ENCODE peak calls at places on chromosomes 12 and 14, in nine cellular contexts. One of them, this sample, is unnamed.

GRCh38 chr12:57031789-57032188 is 15.5 kb upstream of the TAC3 start:
- DNase-seq in Calu3: no peak
- DNase-seq in fibroblast of the aortic adventitia: no peak
- DNase-seq in epithelial cell of esophagus: no peak
- DNase-seq in A549: no peak
- DNase-seq in RWPE1: no peak
- DNase-seq in progenitor cell of endocrine pancreas: no peak
- DNase-seq in HFFc6: no peak
- DNase-seq in cardiac muscle cell: no peak
- DNase-seq in this sample: no peak

GRCh38 chr12:51346581-51346980 is at the start of gene CELA1:
- DNase-seq in Calu3: no peak
- DNase-seq in fibroblast of the aortic adventitia: peak
- DNase-seq in epithelial cell of esophagus: no peak
- DNase-seq in A549: no peak
- DNase-seq in RWPE1: no peak
- DNase-seq in progenitor cell of endocrine pancreas: no peak
- DNase-seq in HFFc6: no peak
- DNase-seq in cardiac muscle cell: no peak
- DNase-seq in this sample: no peak

GRCh38 chr14:24079521-24080141 is 8.3 kb downstream of the CPNE6 start:
- DNase-seq in Calu3: no peak
- DNase-seq in fibroblast of the aortic adventitia: no peak
- DNase-seq in epithelial cell of esophagus: no peak
- DNase-seq in A549: no peak
- DNase-seq in RWPE1: no peak
- DNase-seq in progenitor cell of endocrine pancreas: no peak
- DNase-seq in HFFc6: no peak
- DNase-seq in cardiac muscle cell: no peak
- DNase-seq in this sample: no peak

GRCh38 chr14:60777856-60778578 is 43.5 kb downstream of the MNAT1 start:
- DNase-seq in Calu3: no peak
- DNase-seq in fibroblast of the aortic adventitia: peak
- DNase-seq in epithelial cell of esophagus: peak
- DNase-seq in A549: peak
- DNase-seq in RWPE1: peak
- DNase-seq in progenitor cell of endocrine pancreas: no peak
- DNase-seq in HFFc6: peak
- DNase-seq in cardiac muscle cell: peak
- DNase-seq in this sample: no peak

GRCh38 chr12:27550653-27550975 is 26.6 kb downstream of the PPFIBP1 start:
- DNase-seq in Calu3: no peak
- DNase-seq in fibroblast of the aortic adventitia: no peak
- DNase-seq in epithelial cell of esophagus: peak
- DNase-seq in A549: no peak
- DNase-seq in RWPE1: no peak
- DNase-seq in progenitor cell of endocrine pancreas: no peak
- DNase-seq in HFFc6: no peak
- DNase-seq in cardiac muscle cell: peak
- DNase-seq in this sample: no peak

GRCh38 chr14:74414793-74415437 is 11.1 kb downstream of the SYNDIG1L start:
- DNase-seq in Calu3: no peak
- DNase-seq in fibroblast of the aortic adventitia: no peak
- DNase-seq in epithelial cell of esophagus: no peak
- DNase-seq in A549: no peak
- DNase-seq in RWPE1: no peak
- DNase-seq in progenitor cell of endocrine pancreas: no peak
- DNase-seq in HFFc6: no peak
- DNase-seq in cardiac muscle cell: peak
- DNase-seq in this sample: no peak

GRCh38 chr14:74611672-74612345 is at the start of gene LTBP2:
- DNase-seq in Calu3: peak
- DNase-seq in fibroblast of the aortic adventitia: peak
- DNase-seq in epithelial cell of esophagus: peak
- DNase-seq in A549: no peak
- DNase-seq in RWPE1: no peak
- DNase-seq in progenitor cell of endocrine pancreas: peak
- DNase-seq in HFFc6: no peak
- DNase-seq in cardiac muscle cell: peak
- DNase-seq in this sample: no peak

GRCh38 chr12:75271576-75271975 is 58.5 kb downstream of the CAPS2 start:
- DNase-seq in Calu3: peak
- DNase-seq in fibroblast of the aortic adventitia: no peak
- DNase-seq in epithelial cell of esophagus: peak
- DNase-seq in A549: no peak
- DNase-seq in RWPE1: no peak
- DNase-seq in progenitor cell of endocrine pancreas: no peak
- DNase-seq in HFFc6: no peak
- DNase-seq in cardiac muscle cell: no peak
- DNase-seq in this sample: no peak

GRCh38 chr14:64630778-64631177 is 73.4 kb upstream of the PLEKHG3 start:
- DNase-seq in Calu3: no peak
- DNase-seq in fibroblast of the aortic adventitia: no peak
- DNase-seq in epithelial cell of esophagus: no peak
- DNase-seq in A549: no peak
- DNase-seq in RWPE1: no peak
- DNase-seq in progenitor cell of endocrine pancreas: no peak
- DNase-seq in HFFc6: no peak
- DNase-seq in cardiac muscle cell: no peak
- DNase-seq in this sample: no peak

GRCh38 chr14:100173353-100173752 is 13.9 kb upstream of the DEGS2 start:
- DNase-seq in Calu3: no peak
- DNase-seq in fibroblast of the aortic adventitia: no peak
- DNase-seq in epithelial cell of esophagus: no peak
- DNase-seq in A549: no peak
- DNase-seq in RWPE1: no peak
- DNase-seq in progenitor cell of endocrine pancreas: no peak
- DNase-seq in HFFc6: no peak
- DNase-seq in cardiac muscle cell: no peak
- DNase-seq in this sample: no peak
- TF ChIP-seq CTCF in Calu3: no peak
- TF ChIP-seq CTCF in fibroblast of the aortic adventitia: no peak
- TF ChIP-seq CTCF in epithelial cell of esophagus: no peak
- TF ChIP-seq CTCF in A549: no peak
- TF ChIP-seq CTCF in RWPE1: no peak
- TF ChIP-seq CTCF in progenitor cell of endocrine pancreas: no peak
- TF ChIP-seq CTCF in HFFc6: no peak
- TF ChIP-seq CTCF in cardiac muscle cell: no peak
- TF ChIP-seq CTCF in this sample: no peak

DNA sequence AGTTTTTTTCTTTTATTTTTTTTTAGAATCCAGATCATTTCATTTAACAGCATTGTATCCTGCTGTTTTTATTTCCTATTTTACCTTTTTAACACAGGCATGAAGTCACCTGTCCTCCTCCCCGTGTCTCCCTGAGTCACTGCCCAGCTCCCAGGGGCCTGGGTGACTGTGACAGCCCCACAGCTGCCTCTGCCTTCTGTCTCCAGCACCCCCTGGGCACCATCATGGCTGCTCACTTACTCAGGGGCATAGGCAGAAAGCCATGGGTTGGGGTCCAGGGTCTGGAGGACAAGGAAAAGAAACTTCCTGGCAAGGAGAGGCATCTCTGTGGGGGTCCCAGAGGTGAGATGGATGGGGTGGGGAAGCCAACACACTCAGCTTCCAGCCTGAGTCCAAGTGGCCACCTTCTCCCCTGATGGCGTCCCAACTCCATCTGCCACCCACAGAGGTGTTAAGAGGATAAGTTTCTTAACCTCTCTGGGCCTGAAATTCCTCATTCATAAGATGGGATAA is 25.3 kb downstream of the TMEM63C start:
- DNase-seq in Calu3: no peak
- DNase-seq in fibroblast of the aortic adventitia: no peak
- DNase-seq in epithelial cell of esophagus: no peak
- DNase-seq in A549: no peak
- DNase-seq in RWPE1: no peak
- DNase-seq in progenitor cell of endocrine pancreas: no peak
- DNase-seq in HFFc6: no peak
- DNase-seq in cardiac muscle cell: no peak
- DNase-seq in this sample: no peak
- TF ChIP-seq CTCF in Calu3: no peak
- TF ChIP-seq CTCF in fibroblast of the aortic adventitia: no peak
- TF ChIP-seq CTCF in epithelial cell of esophagus: no peak
- TF ChIP-seq CTCF in A549: no peak
- TF ChIP-seq CTCF in RWPE1: no peak
- TF ChIP-seq CTCF in progenitor cell of endocrine pancreas: no peak
- TF ChIP-seq CTCF in HFFc6: no peak
- TF ChIP-seq CTCF in cardiac muscle cell: no peak
- TF ChIP-seq CTCF in this sample: no peak

GRCh38 chr12:76952995-76953394 is 74.2 kb upstream of the CSRP2 start:
- DNase-seq in Calu3: peak
- DNase-seq in fibroblast of the aortic adventitia: no peak
- DNase-seq in epithelial cell of esophagus: peak
- DNase-seq in A549: peak
- DNase-seq in RWPE1: peak
- DNase-seq in progenitor cell of endocrine pancreas: no peak
- DNase-seq in HFFc6: no peak
- DNase-seq in cardiac muscle cell: no peak
- DNase-seq in this sample: no peak
- TF ChIP-seq CTCF in Calu3: no peak
- TF ChIP-seq CTCF in fibroblast of the aortic adventitia: no peak
- TF ChIP-seq CTCF in epithelial cell of esophagus: peak
- TF ChIP-seq CTCF in A549: no peak
- TF ChIP-seq CTCF in RWPE1: no peak
- TF ChIP-seq CTCF in progenitor cell of endocrine pancreas: no peak
- TF ChIP-seq CTCF in HFFc6: no peak
- TF ChIP-seq CTCF in cardiac muscle cell: no peak
- TF ChIP-seq CTCF in this sample: no peak

GRCh38 chr14:103031956-103032355 is 25.4 kb downstream of the CDC42BPB start:
- DNase-seq in Calu3: peak
- DNase-seq in fibroblast of the aortic adventitia: no peak
- DNase-seq in epithelial cell of esophagus: peak
- DNase-seq in A549: peak
- DNase-seq in RWPE1: no peak
- DNase-seq in progenitor cell of endocrine pancreas: no peak
- DNase-seq in HFFc6: no peak
- DNase-seq in cardiac muscle cell: no peak
- DNase-seq in this sample: no peak
- TF ChIP-seq CTCF in Calu3: peak
- TF ChIP-seq CTCF in fibroblast of the aortic adventitia: no peak
- TF ChIP-seq CTCF in epithelial cell of esophagus: peak
- TF ChIP-seq CTCF in A549: peak
- TF ChIP-seq CTCF in RWPE1: no peak
- TF ChIP-seq CTCF in progenitor cell of endocrine pancreas: peak
- TF ChIP-seq CTCF in HFFc6: peak
- TF ChIP-seq CTCF in cardiac muscle cell: no peak
- TF ChIP-seq CTCF in this sample: no peak

DNA sequence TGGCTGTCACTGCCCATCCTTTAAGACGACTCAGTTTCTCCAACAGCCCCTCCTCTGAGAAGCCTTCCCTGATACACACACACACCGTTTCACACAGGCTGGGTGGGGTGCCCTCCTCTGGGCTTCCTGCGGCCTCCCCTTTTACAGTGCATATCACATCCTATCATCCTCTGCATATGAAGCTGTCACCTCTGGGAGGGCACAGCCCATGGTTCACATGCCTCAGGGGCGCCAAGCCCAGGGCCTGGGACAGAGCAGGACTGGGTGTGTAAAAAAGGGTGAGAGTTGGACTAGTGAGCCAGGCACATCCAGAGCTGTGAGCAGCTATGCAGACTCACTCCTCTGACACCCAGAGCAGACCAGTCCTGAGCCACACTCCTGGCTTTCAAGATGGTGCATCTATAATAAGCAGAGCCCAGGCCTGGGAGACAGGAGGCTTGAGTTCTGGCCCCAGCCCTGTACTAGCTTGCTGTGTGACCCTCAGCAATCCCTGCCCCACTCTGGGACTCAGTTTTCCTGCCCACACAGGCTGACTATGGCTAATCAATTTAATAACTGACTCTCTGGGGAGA is 62.6 kb downstream of the LGMN start:
- DNase-seq in Calu3: no peak
- DNase-seq in fibroblast of the aortic adventitia: no peak
- DNase-seq in epithelial cell of esophagus: no peak
- DNase-seq in A549: no peak
- DNase-seq in RWPE1: no peak
- DNase-seq in progenitor cell of endocrine pancreas: no peak
- DNase-seq in HFFc6: no peak
- DNase-seq in cardiac muscle cell: no peak
- DNase-seq in this sample: no peak
- TF ChIP-seq CTCF in Calu3: no peak
- TF ChIP-seq CTCF in fibroblast of the aortic adventitia: no peak
- TF ChIP-seq CTCF in epithelial cell of esophagus: no peak
- TF ChIP-seq CTCF in A549: no peak
- TF ChIP-seq CTCF in RWPE1: no peak
- TF ChIP-seq CTCF in progenitor cell of endocrine pancreas: no peak
- TF ChIP-seq CTCF in HFFc6: no peak
- TF ChIP-seq CTCF in cardiac muscle cell: no peak
- TF ChIP-seq CTCF in this sample: no peak

DNA sequence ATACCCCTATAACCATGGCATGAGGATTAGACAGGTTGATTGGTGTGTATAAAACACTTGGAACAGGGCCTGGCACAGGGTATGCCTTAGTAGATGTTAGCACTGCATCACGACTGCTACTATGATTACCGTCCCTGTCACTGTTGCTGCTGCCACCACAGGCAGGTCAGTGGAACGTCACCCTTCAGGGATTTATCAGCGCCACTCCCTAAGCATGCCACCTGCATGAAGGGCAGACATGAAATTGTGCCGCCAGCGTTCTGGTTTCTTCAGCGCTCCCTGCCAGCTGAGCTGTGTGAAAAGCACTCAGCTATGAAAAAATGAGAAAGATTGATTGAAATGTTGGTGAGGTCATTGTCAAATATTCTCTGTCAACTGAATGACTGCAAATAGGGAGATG is 477.0 kb downstream of the DPF3 start:
- DNase-seq in Calu3: peak
- DNase-seq in fibroblast of the aortic adventitia: no peak
- DNase-seq in epithelial cell of esophagus: no peak
- DNase-seq in A549: peak
- DNase-seq in RWPE1: no peak
- DNase-seq in progenitor cell of endocrine pancreas: no peak
- DNase-seq in HFFc6: no peak
- DNase-seq in cardiac muscle cell: no peak
- DNase-seq in this sample: no peak
- TF ChIP-seq CTCF in Calu3: no peak
- TF ChIP-seq CTCF in fibroblast of the aortic adventitia: no peak
- TF ChIP-seq CTCF in epithelial cell of esophagus: no peak
- TF ChIP-seq CTCF in A549: no peak
- TF ChIP-seq CTCF in RWPE1: no peak
- TF ChIP-seq CTCF in progenitor cell of endocrine pancreas: no peak
- TF ChIP-seq CTCF in HFFc6: no peak
- TF ChIP-seq CTCF in cardiac muscle cell: no peak
- TF ChIP-seq CTCF in this sample: peak

This sample was measured in GM10248.